ENCODE peak calls at places on chromosomes 4 and X, in seven cellular contexts. U, K, Q, N, L, C and O are unnamed samples.

GRCh38 chrX:14039344-14039743 is 9.7 kb upstream of the GEMIN8 start:
- DNase-seq in U (peak), L (peak), K (peak), Q (no peak), C (peak), N (no peak), O (no peak)

GRCh38 chr4:128516568-128516967 is 229.0 kb upstream of the PGRMC2 start:
- DNase-seq in U (no peak), L (no peak), Q (no peak), N (no peak), C (no peak), K (no peak), O (no peak)

GRCh38 chr4:82779032-82779431 is 19.6 kb downstream of the SCD5 start:
- DNase-seq in L (no peak), C (no peak), K (no peak), U (no peak), Q (no peak), N (no peak), O (no peak)

GRCh38 chr4:163558539-163559044 is 64.1 kb downstream of the TMA16 start:
- DNase-seq in Q (peak), C (peak), N (no peak), K (no peak), U (no peak), L (peak), O (no peak)

GRCh38 chrX:11406109-11406755 is 113.0 kb downstream of the AMELX start:
- DNase-seq in L (no peak), K (no peak), Q (no peak), U (no peak), C (no peak), N (no peak), O (no peak)

GRCh38 chr4:3878678-3879077 is 112.5 kb downstream of the ADRA2C start:
- DNase-seq in Q (no peak), K (no peak), U (no peak), C (no peak), L (no peak), N (no peak), O (no peak)

GRCh38 chrX:13828392-13828791 is 11.5 kb upstream of the GPM6B start:
- DNase-seq in U (no peak), C (no peak), L (peak), N (no peak), Q (no peak), K (no peak), O (no peak)

GRCh38 chr4:61202100-61202637 is 2.0 kb downstream of the ADGRL3 start:
- DNase-seq in K (no peak), L (no peak), N (no peak), Q (peak), U (no peak), C (peak), O (peak)

GRCh38 chr4:67886281-67886680 is 2.5 kb upstream of the TMPRSS11D start:
- DNase-seq in Q (no peak), N (no peak), U (no peak), C (no peak), K (no peak), L (peak), O (no peak)

GRCh38 chr4:59518005-59518823 is 1681.9 kb upstream of the ADGRL3 start:
- DNase-seq in N (peak), C (no peak), U (no peak), K (no peak), L (no peak), Q (peak), O (no peak)

GRCh38 chr4:84848432-84848831 is 118.1 kb downstream of the WDFY3 start:
- DNase-seq in U (no peak), Q (no peak), N (no peak), C (no peak), K (no peak), L (no peak), O (no peak)

GRCh38 chrX:119236599-119237525 is 777 bp downstream of the PGRMC1 start:
- DNase-seq in L (peak), N (no peak), U (peak), Q (peak), C (peak), K (no peak), O (peak)

GRCh38 chrX:39261446-39262147 is 460.3 kb downstream of the MID1IP1 start:
- DNase-seq in Q (no peak), L (peak), K (no peak), U (no peak), C (no peak), N (no peak), O (no peak)

GRCh38 chr4:187256897-187257296 is 533.2 kb upstream of the FAT1 start:
- DNase-seq in L (no peak), K (no peak), Q (no peak), N (no peak), C (no peak), U (no peak), O (no peak)

GRCh38 chr4:124079174-124079780 is 633.3 kb downstream of the ANKRD50 start:
- DNase-seq in Q (no peak), C (no peak), K (no peak), L (no peak), N (no peak), U (no peak), O (no peak)

GRCh38 chrX:67543818-67544217 is at the start of gene AR:
- DNase-seq in N (peak), K (no peak), C (peak), L (no peak), Q (peak), U (peak), O (peak)

GRCh38 chr4:70903282-70903603 is 1.1 kb downstream of the MOB1B start:
- DNase-seq in C (no peak), N (no peak), K (no peak), Q (no peak), U (no peak), L (peak), O (no peak)

GRCh38 chrX:100659431-100660137 is 15.6 kb downstream of the SRPX2 start:
- DNase-seq in C (no peak), U (no peak), L (no peak), N (no peak), K (no peak), Q (no peak), O (peak)

GRCh38 chr4:4858527-4858926 is 938 bp upstream of the MSX1 start:
- DNase-seq in C (no peak), Q (no peak), N (peak), U (no peak), K (no peak), L (no peak), O (no peak)

GRCh38 chr4:81631958-81632439 is 160.3 kb upstream of the RASGEF1B start:
- DNase-seq in Q (peak), L (peak), N (no peak), U (peak), C (no peak), K (no peak), O (no peak)

GRCh38 chr4:36165256-36166005 is 78.9 kb downstream of the ARAP2 start:
- DNase-seq in U (no peak), N (no peak), K (no peak), L (peak), C (no peak), Q (no peak), O (no peak)

GRCh38 chr4:166174717-166175510 is 301.9 kb downstream of the TLL1 start:
- DNase-seq in U (no peak), N (no peak), Q (no peak), C (no peak), L (peak), K (no peak), O (no peak)

GRCh38 chr4:75777589-75777988 is 53.2 kb downstream of the USO1 start:
- DNase-seq in Q (no peak), L (no peak), U (no peak), N (no peak), K (no peak), C (no peak), O (no peak)

GRCh38 chr4:152536545-152537182 is 772 bp upstream of the FBXW7 start:
- DNase-seq in Q (no peak), C (peak), U (no peak), L (peak), N (no peak), K (peak), O (no peak)

GRCh38 chrX:19627533-19627932 is 112.2 kb upstream of the MAP3K15 start:
- DNase-seq in C (no peak), L (peak), K (no peak), Q (no peak), U (no peak), N (no peak), O (no peak)

GRCh38 chrX:137194164-137194563 is 160.4 kb upstream of the GPR101 start:
- DNase-seq in Q (no peak), N (no peak), K (no peak), U (peak), L (peak), C (no peak), O (no peak)

GRCh38 chr4:74157116-74157742 is 689 bp upstream of the MTHFD2L start:
- DNase-seq in K (no peak), U (no peak), C (no peak), N (no peak), Q (no peak), L (peak), O (no peak)

GRCh38 chrX:65928522-65928921 is 111.4 kb downstream of the VSIG4 start:
- DNase-seq in N (no peak), K (no peak), Q (no peak), C (no peak), U (no peak), L (peak), O (no peak)

GRCh38 chr4:84035568-84035967 is 463.5 kb downstream of the NKX6-1 start:
- DNase-seq in U (no peak), N (no peak), L (peak), K (no peak), Q (no peak), C (no peak), O (no peak)

GRCh38 chrX:3962511-3963350 is 249.3 kb upstream of the PRKX start:
- DNase-seq in K (no peak), Q (no peak), U (no peak), L (peak), C (no peak), N (no peak), O (no peak)
- TF ChIP-seq CTCF in K (peak), Q (peak), U (peak), L (peak), C (no peak), N (peak), O (no peak)

GRCh38 chr4:137993232-137993631 is 248.9 kb downstream of the SLC7A11 start:
- DNase-seq in C (no peak), N (no peak), L (peak), U (no peak), Q (no peak), K (no peak), O (no peak)
- TF ChIP-seq CTCF in C (no peak), N (no peak), L (peak), U (no peak), Q (no peak), K (no peak), O (no peak)

GRCh38 chr4:21879187-21879586 is 69.4 kb downstream of the KCNIP4 start:
- DNase-seq in C (no peak), N (no peak), K (no peak), L (no peak), Q (no peak), U (peak), O (no peak)
- TF ChIP-seq CTCF in C (no peak), N (no peak), K (no peak), L (no peak), Q (no peak), U (no peak), O (no peak)

GRCh38 chr4:1749826-1750225 is 28.5 kb downstream of the TACC3 start:
- DNase-seq in L (no peak), Q (no peak), C (no peak), U (no peak), N (no peak), K (no peak), O (no peak)

GRCh38 chr4:1749370-1749769 is 28.0 kb downstream of the TACC3 start:
- DNase-seq in C (no peak), L (no peak), Q (no peak), U (no peak), N (no peak), K (no peak), O (no peak)

GRCh38 chr4:1746919-1747602 is 25.7 kb downstream of the TACC3 start:
- DNase-seq in L (no peak), Q (no peak), K (no peak), C (no peak), N (no peak), U (no peak), O (no peak)

GRCh38 chr4:1747603-1747967 is 26.3 kb downstream of the TACC3 start:
- DNase-seq in C (no peak), N (no peak), Q (no peak), L (no peak), K (no peak), U (no peak), O (no peak)

DNA sequence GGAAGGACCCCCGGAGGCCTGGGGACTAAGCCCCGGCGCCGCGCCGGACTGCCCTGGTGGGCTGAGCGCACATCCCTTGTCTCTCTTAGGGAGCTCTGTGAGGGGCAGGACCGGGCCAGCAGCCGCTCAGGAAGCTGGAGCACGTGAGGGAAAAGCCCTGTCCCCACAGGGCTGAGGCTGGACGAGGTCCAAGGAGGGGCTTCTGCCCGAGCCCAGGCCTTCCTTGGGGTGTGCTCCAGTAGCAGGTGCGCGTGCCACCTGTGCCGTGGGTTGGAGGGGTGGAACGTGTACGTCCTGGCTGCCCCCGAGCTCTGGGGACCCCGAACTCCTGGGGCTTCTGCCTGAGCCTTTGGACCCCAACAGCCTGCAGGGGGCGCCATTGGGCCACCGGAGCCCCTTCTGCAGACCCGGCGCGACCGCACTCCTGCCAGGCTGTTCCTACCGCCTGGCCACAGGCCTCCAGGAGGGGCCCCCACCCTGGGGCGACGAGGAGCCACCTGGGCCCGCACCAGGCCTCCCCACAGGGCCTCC is 27.2 kb downstream of the TACC3 start:
- DNase-seq in C (no peak), N (peak), U (peak), Q (peak), L (peak), K (peak), O (peak)
- TF ChIP-seq CTCF in C (peak), N (peak), U (peak), Q (peak), L (peak), K (peak), O (peak)

GRCh38 chrX:74015379-74016019 is 288.5 kb upstream of the ZCCHC13 start:
- DNase-seq in K (peak), L (peak), C (peak), N (peak), Q (no peak), U (peak), O (peak)
- TF ChIP-seq CTCF in K (peak), L (peak), C (peak), N (peak), Q (peak), U (peak), O (no peak)